ENCODE peak calls at places on chromosome 3, in nine cellular contexts. J is spleen, U is stomach, C is fibroblast of lung, Z is OCI-LY7, V is right atrium auricular region, E is uterus, L is tibial artery, A is neuronal stem cell. X is an unnamed sample. For H3K4me1, the result is how much of the 10 kb centered on the place peaks cover.

GRCh38 chr3:9224490-9224889 is 25.0 kb downstream of the SRGAP3 start:
- DNase-seq in J (no peak), U (no peak), C (no peak), Z (no peak), V (no peak), E (no peak), L (no peak), A (no peak), X (no peak)

GRCh38 chr3:187811580-187812250 is 66.4 kb upstream of the BCL6 start:
- DNase-seq in J (no peak), U (no peak), C (peak), Z (no peak), V (no peak), E (no peak), L (no peak), A (no peak), X (no peak)

GRCh38 chr3:174862101-174862500 is 3.0 kb downstream of the NAALADL2 start:
- DNase-seq in J (no peak), U (peak), C (no peak), Z (no peak), V (no peak), E (no peak), L (no peak), A (no peak), X (peak)

GRCh38 chr3:67640023-67640660 is 14.3 kb downstream of the SUCLG2 start:
- DNase-seq in J (no peak), U (no peak), C (peak), Z (no peak), V (no peak), E (no peak), L (no peak), A (no peak), X (no peak)

GRCh38 chr3:142543307-142543706 is 35.2 kb downstream of the ATR start:
- DNase-seq in J (no peak), U (no peak), C (no peak), Z (no peak), V (no peak), E (no peak), L (no peak), A (no peak), X (no peak)

GRCh38 chr3:1404270-1404669 is 311.4 kb downstream of the CNTN6 start:
- DNase-seq in J (no peak), U (peak), C (no peak), Z (no peak), V (no peak), E (no peak), L (no peak), A (peak), X (peak)

GRCh38 chr3:122533480-122533879 is 18.7 kb upstream of the KPNA1 start:
- DNase-seq in J (no peak), U (no peak), C (no peak), Z (no peak), V (no peak), E (no peak), L (no peak), A (no peak), X (no peak)

GRCh38 chr3:152379415-152380042 is 110.8 kb downstream of the MBNL1 start:
- DNase-seq in J (no peak), U (no peak), C (no peak), Z (no peak), V (no peak), E (no peak), L (no peak), A (no peak), X (no peak)

GRCh38 chr3:16372362-16373269 is 107.6 kb downstream of the OXNAD1 start:
- DNase-seq in J (no peak), U (no peak), C (no peak), Z (peak), V (no peak), E (peak), L (no peak), A (no peak), X (no peak)

GRCh38 chr3:126147932-126148683 is 32.3 kb downstream of the ALDH1L1 start:
- DNase-seq in J (peak), U (no peak), C (no peak), Z (no peak), V (no peak), E (peak), L (no peak), A (no peak), X (no peak)

GRCh38 chr3:158845748-158846350 is 44.0 kb downstream of the MFSD1 start:
- DNase-seq in J (no peak), U (no peak), C (peak), Z (peak), V (no peak), E (no peak), L (no peak), A (peak), X (peak)

GRCh38 chr3:45872569-45872968 is 13.8 kb upstream of the CCR9 start:
- DNase-seq in J (no peak), U (no peak), C (no peak), Z (no peak), V (no peak), E (no peak), L (no peak), A (no peak), X (no peak)

GRCh38 chr3:59607628-59608027 is 557.8 kb upstream of the CFAP20DC start:
- DNase-seq in J (no peak), U (no peak), C (peak), Z (no peak), V (no peak), E (no peak), L (no peak), A (no peak), X (no peak)

GRCh38 chr3:129144786-129145185 is 16.1 kb downstream of the ISY1 start:
- DNase-seq in J (no peak), U (no peak), C (no peak), Z (no peak), V (no peak), E (no peak), L (no peak), A (no peak), X (no peak)

GRCh38 chr3:42263354-42264346 is 2.3 kb downstream of the CCK start:
- DNase-seq in J (peak), U (no peak), C (no peak), Z (no peak), V (no peak), E (no peak), L (no peak), A (peak), X (peak)

GRCh38 chr3:43497405-43497804 is 124.4 kb downstream of the ANO10 start:
- DNase-seq in J (no peak), U (no peak), C (no peak), Z (no peak), V (no peak), E (no peak), L (no peak), A (no peak), X (peak)

GRCh38 chr3:148175215-148175614 is 522.5 kb upstream of the AGTR1 start:
- DNase-seq in J (no peak), U (no peak), C (peak), Z (no peak), V (no peak), E (no peak), L (no peak), A (no peak), X (no peak)

GRCh38 chr3:148809835-148810234 is 17.8 kb upstream of the CPB1 start:
- DNase-seq in J (no peak), U (no peak), C (no peak), Z (no peak), V (no peak), E (no peak), L (no peak), A (no peak), X (no peak)

GRCh38 chr3:33940149-33940548 is 141.7 kb downstream of the PDCD6IP start:
- DNase-seq in J (no peak), U (no peak), C (peak), Z (no peak), V (no peak), E (no peak), L (no peak), A (no peak), X (no peak)

GRCh38 chr3:27387625-27388024 is 18.4 kb upstream of the NEK10 start:
- DNase-seq in J (no peak), U (no peak), C (peak), Z (no peak), V (no peak), E (no peak), L (no peak), A (no peak), X (peak)

GRCh38 chr3:74768010-74768409 is 153.6 kb upstream of the CNTN3 start:
- DNase-seq in J (no peak), U (no peak), C (no peak), Z (no peak), V (no peak), E (no peak), L (no peak), A (no peak), X (no peak)

GRCh38 chr3:15063238-15063637 is 1.9 kb downstream of the MRPS25 start:
- DNase-seq in J (no peak), U (no peak), C (no peak), Z (no peak), V (no peak), E (no peak), L (no peak), A (no peak), X (no peak)

GRCh38 chr3:28973621-28974020 is 307.2 kb upstream of the RBMS3 start:
- DNase-seq in J (no peak), U (no peak), C (peak), Z (no peak), V (no peak), E (no peak), L (no peak), A (no peak), X (no peak)

GRCh38 chr3:120460217-120460616 is 9.4 kb upstream of the FSTL1 start:
- DNase-seq in J (no peak), U (no peak), C (no peak), Z (no peak), V (no peak), E (no peak), L (no peak), A (no peak), X (no peak)

DNA sequence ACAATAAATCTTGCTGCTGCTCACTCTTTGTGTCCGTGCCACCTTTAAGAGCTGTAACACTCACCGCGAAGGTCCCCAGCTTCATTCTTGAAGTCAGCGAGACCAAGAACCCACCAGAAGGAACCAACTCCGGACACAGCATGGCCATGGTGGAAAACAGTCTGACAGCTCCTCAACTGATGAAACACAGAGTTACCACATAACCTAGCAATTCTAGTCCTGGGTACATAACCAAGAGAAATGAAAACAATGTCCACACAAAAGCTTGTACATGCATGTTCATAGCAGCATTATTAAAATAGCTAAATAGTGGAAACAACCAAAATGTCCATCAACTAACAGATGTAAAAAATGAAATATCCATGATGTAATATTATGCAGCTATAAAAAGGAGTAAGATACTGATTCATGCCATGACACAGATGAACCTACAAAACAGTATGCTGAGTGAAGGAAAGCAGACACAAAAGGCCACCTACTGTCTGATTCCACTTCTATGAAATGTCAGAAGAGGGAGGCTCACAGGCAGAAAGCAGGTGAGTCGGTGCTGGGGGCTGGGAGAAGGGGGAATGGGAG is 36.8 kb downstream of the VGLL4 start:
- DNase-seq in J (no peak), U (no peak), C (no peak), Z (no peak), V (no peak), E (no peak), L (no peak), A (no peak), X (no peak)
- H3K4me1 ChIP-seq in J (under half), U (half or more), C (under half), Z (half or more), V (half or more), E (under half), L (under half), A (under half), X (half or more)

GRCh38 chr3:58064923-58065638 is 56.9 kb downstream of the FLNB start:
- DNase-seq in J (no peak), U (no peak), C (no peak), Z (no peak), V (no peak), E (no peak), L (no peak), A (no peak), X (no peak)

GRCh38 chr3:58062469-58062868 is 54.2 kb downstream of the FLNB start:
- DNase-seq in J (no peak), U (no peak), C (no peak), Z (no peak), V (no peak), E (peak), L (no peak), A (no peak), X (no peak)

GRCh38 chr3:58063424-58063823 is 55.2 kb downstream of the FLNB start:
- DNase-seq in J (no peak), U (peak), C (peak), Z (no peak), V (peak), E (peak), L (peak), A (no peak), X (no peak)

GRCh38 chr3:58065700-58066167 is 57.5 kb downstream of the FLNB start:
- DNase-seq in J (no peak), U (no peak), C (no peak), Z (no peak), V (no peak), E (peak), L (no peak), A (no peak), X (no peak)

GRCh38 chr3:58063022-58063421 is 54.8 kb downstream of the FLNB start:
- DNase-seq in J (no peak), U (no peak), C (no peak), Z (no peak), V (no peak), E (no peak), L (no peak), A (no peak), X (no peak)
- H3K27ac ChIP-seq in J (peak), U (peak), C (no peak), Z (no peak), V (peak), E (peak), L (peak), A (no peak), X (no peak)

DNA sequence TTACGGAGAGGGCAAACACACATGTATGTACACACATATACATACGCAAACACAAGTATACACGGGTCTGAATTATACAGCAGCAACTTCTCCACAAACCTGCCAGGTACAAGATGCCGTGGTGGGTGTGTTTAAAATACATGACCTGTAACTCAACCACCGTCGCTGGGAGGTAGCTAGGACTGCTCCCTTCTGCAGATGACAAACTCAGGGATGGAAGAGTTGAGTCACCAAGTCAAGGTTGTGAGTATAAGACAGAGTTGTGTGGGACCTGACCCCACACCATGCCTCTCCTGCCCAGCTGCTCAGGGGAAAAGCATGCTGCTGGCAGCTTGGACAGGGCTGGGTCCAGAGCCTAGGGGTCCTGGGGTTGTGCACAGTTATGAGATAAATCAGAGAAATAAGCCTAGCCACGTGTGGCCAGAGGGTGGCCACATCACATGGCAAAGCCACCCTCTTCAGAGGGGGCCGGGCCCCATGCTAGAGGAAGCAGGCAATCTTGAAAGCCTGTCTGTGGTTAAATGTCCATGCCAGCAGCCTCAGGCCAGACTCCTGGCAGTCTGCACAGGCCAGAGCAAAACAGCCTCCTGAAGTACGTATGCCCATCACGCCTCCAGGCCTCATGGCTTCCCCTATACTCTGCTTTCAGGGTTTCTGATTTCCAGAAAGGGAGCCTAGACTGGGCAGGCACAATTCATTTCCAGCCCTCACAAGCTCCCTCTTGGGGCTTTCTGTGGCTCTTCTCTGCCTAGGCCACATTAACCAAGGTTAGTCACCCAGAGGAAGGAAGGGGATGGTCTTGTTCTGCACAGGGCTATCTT is 107.7 kb upstream of the RPL32 start:
- DNase-seq in J (no peak), U (no peak), C (peak), Z (peak), V (no peak), E (no peak), L (peak), A (no peak), X (no peak)
- H3K4me1 ChIP-seq in J (under half), U (half or more), C (under half), Z (under half), V (half or more), E (under half), L (under half), A (under half), X (under half)

GRCh38 chr3:127732879-127733350 is 60.2 kb downstream of the ABTB1 start:
- DNase-seq in J (peak), U (no peak), C (no peak), Z (peak), V (no peak), E (no peak), L (no peak), A (no peak), X (no peak)

GRCh38 chr3:127735767-127736693 is 63.3 kb downstream of the ABTB1 start:
- DNase-seq in J (peak), U (no peak), C (peak), Z (peak), V (no peak), E (peak), L (peak), A (no peak), X (no peak)

GRCh38 chr3:127733781-127734180 is 61.0 kb downstream of the ABTB1 start:
- DNase-seq in J (peak), U (no peak), C (no peak), Z (peak), V (no peak), E (no peak), L (no peak), A (no peak), X (no peak)

GRCh38 chr3:127734754-127735473 is 62.2 kb downstream of the ABTB1 start:
- DNase-seq in J (peak), U (no peak), C (peak), Z (peak), V (no peak), E (no peak), L (peak), A (no peak), X (no peak)

DNA sequence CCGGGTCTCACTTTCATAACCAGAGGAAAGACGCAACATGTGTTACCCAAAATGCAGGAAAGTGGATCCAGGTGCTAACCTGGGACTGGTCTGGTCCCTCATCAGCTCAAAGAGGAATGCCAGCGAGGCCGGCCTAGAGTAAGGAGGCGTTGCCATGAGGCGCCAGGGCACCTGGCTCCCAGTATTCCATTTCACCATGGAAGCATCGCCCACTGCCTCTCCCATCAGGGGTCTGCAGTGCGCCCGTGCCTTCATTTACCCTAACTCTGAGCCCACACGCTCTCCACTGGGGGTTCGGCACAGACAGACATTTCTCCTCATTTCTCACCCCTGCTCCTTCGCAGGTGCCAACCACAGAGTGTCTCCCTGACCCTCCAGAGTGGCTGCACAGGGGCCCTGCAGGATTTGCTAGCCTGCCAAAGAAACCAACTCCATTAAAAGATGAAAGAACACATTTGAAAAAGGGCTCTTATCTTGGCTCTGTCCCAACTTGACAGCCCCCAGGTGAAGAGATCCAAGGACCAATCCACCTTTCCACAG is 61.5 kb downstream of the ABTB1 start:
- DNase-seq in J (peak), U (no peak), C (no peak), Z (no peak), V (no peak), E (no peak), L (no peak), A (no peak), X (no peak)
- H3K27ac ChIP-seq in J (peak), U (peak), C (peak), Z (peak), V (peak), E (peak), L (peak), A (no peak), X (no peak)

DNA sequence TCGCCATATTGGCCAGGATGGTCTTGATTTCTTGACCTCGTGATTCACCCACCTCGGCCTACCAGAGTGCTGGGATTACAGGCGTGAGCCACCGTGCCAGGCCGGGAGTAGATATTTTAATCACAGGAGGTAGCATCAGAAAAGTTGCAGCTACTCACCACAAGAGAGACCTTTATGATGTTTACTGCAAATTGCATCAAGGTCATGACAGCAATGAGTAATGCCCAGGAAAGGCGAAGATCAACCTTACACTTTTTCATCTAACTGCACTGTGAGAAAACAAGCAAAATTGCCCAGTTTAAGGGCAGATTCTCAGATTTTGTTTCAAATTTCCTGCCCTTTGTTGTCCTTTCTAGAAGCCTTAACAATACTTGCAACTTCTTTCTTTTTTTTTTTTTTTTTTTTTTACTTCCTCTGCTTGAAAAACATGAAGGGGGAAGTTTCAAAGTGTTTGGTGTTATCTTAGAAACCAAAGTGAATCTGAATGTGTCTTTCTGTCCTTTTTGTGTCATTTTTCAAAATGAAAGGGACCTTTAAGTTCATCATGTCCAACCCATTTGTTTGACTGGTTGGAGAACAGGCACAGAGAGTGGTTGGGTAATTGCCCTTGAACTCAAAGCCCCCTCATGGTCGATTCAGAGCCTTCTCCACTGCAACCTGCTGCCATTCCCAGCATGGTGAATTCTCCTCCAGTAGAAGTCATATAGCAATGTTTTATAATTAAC is 25.0 kb downstream of the TGFBR2 start:
- DNase-seq in J (no peak), U (no peak), C (peak), Z (peak), V (no peak), E (no peak), L (no peak), A (no peak), X (no peak)
- H3K4me1 ChIP-seq in J (half or more), U (half or more), C (under half), Z (half or more), V (half or more), E (under half), L (under half), A (under half), X (under half)